ENCODE peak calls at places on chromosomes 11 and 22, in six cellular contexts. One of them, this sample, is unnamed.

GRCh38 chr11:117584056-117584830 is 212.8 kb downstream of the DSCAML1 start:
- DNase-seq in fibroblast of pulmonary artery: peak
- DNase-seq in amygdala: no peak
- DNase-seq in stimulated activated CD8-positive, alpha-beta memory T cell treated with anti-CD3 and anti-CD28 coated beads, Interleukin-4, amount 100 ng/mL, for 48 hours: no peak
- DNase-seq in NCI-H1092 treated with DMSO at 0.1 percent for 48 hours: no peak
- DNase-seq in cardiac muscle cell: peak
- DNase-seq in this sample: peak

GRCh38 chr11:33533668-33534067 is 167.0 kb downstream of the C11orf91 start:
- DNase-seq in fibroblast of pulmonary artery: peak
- DNase-seq in NCI-H1092 treated with DMSO at 0.1 percent for 48 hours: no peak
- DNase-seq in stimulated activated CD8-positive, alpha-beta memory T cell treated with anti-CD3 and anti-CD28 coated beads, Interleukin-4, amount 100 ng/mL, for 48 hours: no peak
- DNase-seq in cardiac muscle cell: peak
- DNase-seq in amygdala: no peak
- DNase-seq in this sample: no peak

GRCh38 chr11:77039491-77040400 is 5.5 kb downstream of the B3GNT6 start:
- DNase-seq in stimulated activated CD8-positive, alpha-beta memory T cell treated with anti-CD3 and anti-CD28 coated beads, Interleukin-4, amount 100 ng/mL, for 48 hours: peak
- DNase-seq in NCI-H1092 treated with DMSO at 0.1 percent for 48 hours: peak
- DNase-seq in fibroblast of pulmonary artery: peak
- DNase-seq in cardiac muscle cell: peak
- DNase-seq in amygdala: no peak
- DNase-seq in this sample: no peak

GRCh38 chr22:17807571-17808410 is 33.5 kb upstream of the BID start:
- DNase-seq in amygdala: no peak
- DNase-seq in cardiac muscle cell: peak
- DNase-seq in stimulated activated CD8-positive, alpha-beta memory T cell treated with anti-CD3 and anti-CD28 coated beads, Interleukin-4, amount 100 ng/mL, for 48 hours: no peak
- DNase-seq in NCI-H1092 treated with DMSO at 0.1 percent for 48 hours: no peak
- DNase-seq in fibroblast of pulmonary artery: no peak
- DNase-seq in this sample: no peak

GRCh38 chr22:26522012-26522411 is 9.7 kb upstream of the TFIP11 start:
- DNase-seq in cardiac muscle cell: no peak
- DNase-seq in fibroblast of pulmonary artery: no peak
- DNase-seq in amygdala: no peak
- DNase-seq in stimulated activated CD8-positive, alpha-beta memory T cell treated with anti-CD3 and anti-CD28 coated beads, Interleukin-4, amount 100 ng/mL, for 48 hours: no peak
- DNase-seq in NCI-H1092 treated with DMSO at 0.1 percent for 48 hours: no peak
- DNase-seq in this sample: no peak

GRCh38 chr11:72764503-72764902 is 12.3 kb upstream of the ARAP1 start:
- DNase-seq in amygdala: no peak
- DNase-seq in stimulated activated CD8-positive, alpha-beta memory T cell treated with anti-CD3 and anti-CD28 coated beads, Interleukin-4, amount 100 ng/mL, for 48 hours: no peak
- DNase-seq in cardiac muscle cell: no peak
- DNase-seq in fibroblast of pulmonary artery: no peak
- DNase-seq in NCI-H1092 treated with DMSO at 0.1 percent for 48 hours: peak
- DNase-seq in this sample: peak

GRCh38 chr11:64799925-64800632 is 2.9 kb downstream of the MAP4K2 start:
- DNase-seq in fibroblast of pulmonary artery: peak
- DNase-seq in amygdala: no peak
- DNase-seq in stimulated activated CD8-positive, alpha-beta memory T cell treated with anti-CD3 and anti-CD28 coated beads, Interleukin-4, amount 100 ng/mL, for 48 hours: no peak
- DNase-seq in cardiac muscle cell: no peak
- DNase-seq in NCI-H1092 treated with DMSO at 0.1 percent for 48 hours: peak
- DNase-seq in this sample: no peak

GRCh38 chr22:45336971-45337431 is 27.3 kb downstream of the FAM118A start:
- DNase-seq in stimulated activated CD8-positive, alpha-beta memory T cell treated with anti-CD3 and anti-CD28 coated beads, Interleukin-4, amount 100 ng/mL, for 48 hours: no peak
- DNase-seq in cardiac muscle cell: peak
- DNase-seq in amygdala: peak
- DNase-seq in fibroblast of pulmonary artery: peak
- DNase-seq in NCI-H1092 treated with DMSO at 0.1 percent for 48 hours: peak
- DNase-seq in this sample: no peak

GRCh38 chr22:29765905-29766631 is 739 bp downstream of the ZMAT5 start:
- DNase-seq in fibroblast of pulmonary artery: no peak
- DNase-seq in amygdala: no peak
- DNase-seq in cardiac muscle cell: no peak
- DNase-seq in NCI-H1092 treated with DMSO at 0.1 percent for 48 hours: no peak
- DNase-seq in stimulated activated CD8-positive, alpha-beta memory T cell treated with anti-CD3 and anti-CD28 coated beads, Interleukin-4, amount 100 ng/mL, for 48 hours: peak
- DNase-seq in this sample: no peak